ENCODE peak calls at places on chromosomes 1 and 21, in eight cellular contexts. U, V, T, K, D, M, L and H are unnamed samples.
A peak's percentile ranks its signal among the peaks of the same experiment; 100 is the strongest.

GRCh38 chr21:36388835-36389234 is 3.6 kb downstream of the CHAF1B start:
- DNase-seq in T (no peak), D (no peak), M (peak; percentile 21), U (peak; percentile 35), K (no peak), L (no peak), V (no peak), H (no peak)

GRCh38 chr1:43776043-43776761 is 68.9 kb downstream of the ST3GAL3 start:
- DNase-seq in D (no peak), U (peak; percentile 83), L (no peak), K (no peak), M (peak; percentile 77), T (peak; percentile 24), V (peak; percentile 74), H (peak; percentile 64)

GRCh38 chr1:54850082-54850730 is 36.8 kb downstream of the DHCR24 start:
- DNase-seq in V (no peak), M (no peak), K (no peak), D (no peak), U (peak; percentile 32), L (no peak), T (peak; percentile 67), H (peak; percentile 54)

GRCh38 chr21:28215214-28215954 is 777.3 kb downstream of the LTN1 start:
- DNase-seq in D (no peak), L (no peak), T (no peak), K (no peak), U (peak; percentile 63), M (peak; percentile 74), V (peak; percentile 76), H (no peak)

GRCh38 chr21:42021751-42022430 is 11.7 kb upstream of the ZBTB21 start:
- DNase-seq in T (no peak), V (no peak), K (no peak), M (no peak), U (no peak), L (peak; percentile 43), D (no peak), H (no peak)

GRCh38 chr1:155136728-155137127 is 1.1 kb downstream of the SLC50A1 start:
- DNase-seq in D (no peak), V (no peak), K (no peak), U (no peak), L (no peak), M (no peak), T (no peak), H (no peak)

GRCh38 chr1:967466-968343 is 1.4 kb downstream of the PLEKHN1 start:
- DNase-seq in V (no peak), T (no peak), L (no peak), M (no peak), D (no peak), U (no peak), K (no peak), H (no peak)

GRCh38 chr21:37821791-37822450 is 94.3 kb downstream of the KCNJ6 start:
- DNase-seq in L (no peak), D (no peak), M (peak; percentile 42), U (no peak), T (no peak), V (no peak), K (no peak), H (no peak)

GRCh38 chr1:78688701-78689100 is 39.1 kb downstream of the IFI44 start:
- DNase-seq in M (peak; percentile 84), K (no peak), L (no peak), U (peak; percentile 79), V (peak; percentile 9), T (peak; percentile 35), D (no peak), H (peak; percentile 62)

GRCh38 chr1:31663622-31664452 is 19.2 kb upstream of the PEF1 start:
- DNase-seq in V (no peak), L (no peak), U (peak; percentile 42), K (no peak), D (peak; percentile 52), M (peak; percentile 52), T (peak; percentile 21), H (peak; percentile 47)

GRCh38 chr1:111990878-111991760 is 1.7 kb upstream of the KCND3 start:
- DNase-seq in U (peak; percentile 8), D (no peak), V (no peak), L (no peak), K (no peak), M (peak; percentile 26), T (peak; percentile 55), H (peak; percentile 32)

GRCh38 chr21:16992448-16992847 is 520.4 kb upstream of the CXADR start:
- DNase-seq in T (no peak), U (no peak), L (no peak), K (no peak), M (no peak), D (no peak), V (no peak), H (peak; percentile 5)

GRCh38 chr1:50950396-50950795 is 9.7 kb downstream of the FAF1 start:
- DNase-seq in T (no peak), K (no peak), U (no peak), M (no peak), D (no peak), V (no peak), L (no peak), H (no peak)

GRCh38 chr1:53582211-53583020 is 123.2 kb downstream of the DMRTB1 start:
- DNase-seq in D (no peak), U (peak; percentile 19), T (peak; percentile 55), V (no peak), M (no peak), L (no peak), K (no peak), H (no peak)

GRCh38 chr1:206829282-206829681 is 36.1 kb upstream of the IL20 start:
- DNase-seq in V (no peak), K (no peak), D (no peak), U (no peak), L (no peak), M (no peak), T (no peak), H (no peak)

GRCh38 chr1:149888999-149889289 is 10.4 kb upstream of the BOLA1 start:
- DNase-seq in M (peak; percentile 66), K (no peak), L (no peak), T (no peak), V (no peak), D (no peak), U (no peak), H (peak; percentile 53)

GRCh38 chr1:236670060-236670459 is 16.2 kb upstream of the ACTN2 start:
- DNase-seq in K (no peak), L (no peak), U (no peak), V (no peak), T (no peak), D (no peak), M (no peak), H (no peak)

GRCh38 chr1:200415693-200416593 is 6.1 kb upstream of the ZNF281 start:
- DNase-seq in U (peak; percentile 98), D (no peak), K (no peak), V (peak; percentile 86), T (peak; percentile 65), M (peak; percentile 99), L (no peak), H (peak; percentile 93)

GRCh38 chr1:2132222-2133038 is 62.1 kb downstream of the FAAP20 start:
- DNase-seq in M (peak; percentile 86), K (no peak), V (peak; percentile 69), L (no peak), T (no peak), U (peak; percentile 61), D (no peak), H (peak; percentile 58)

GRCh38 chr21:37564924-37565529 is 198.5 kb downstream of the DYRK1A start:
- DNase-seq in V (no peak), K (no peak), U (no peak), D (no peak), T (no peak), L (no peak), M (peak; percentile 9), H (peak; percentile 59)

GRCh38 chr1:44628962-44629756 is 45.1 kb downstream of the TMEM53 start:
- DNase-seq in V (peak; percentile 73), D (no peak), M (peak; percentile 94), T (peak; percentile 78), L (no peak), K (no peak), U (peak; percentile 98), H (peak; percentile 63)